ENCODE peak calls at places on chromosome X, in four cellular contexts. E is Peyer's patch, Z is heart left ventricle, N is astrocyte. B is an unnamed sample.

GRCh38 chrX:69133561-69134542 is 31.4 kb downstream of the PJA1 start:
- DNase-seq in Z (no peak), N (peak; percentile 69), E (no peak), B (no peak)

GRCh38 chrX:148865237-148865636 is 364.8 kb downstream of the AFF2 start:
- DNase-seq in N (no peak), Z (no peak), E (no peak), B (no peak)

GRCh38 chrX:18426004-18426320 is 554 bp downstream of the CDKL5 start:
- DNase-seq in Z (no peak), E (no peak), N (no peak), B (no peak)

GRCh38 chrX:48648299-48648698 is 35.3 kb upstream of the WAS start:
- DNase-seq in E (peak; percentile 20), Z (no peak), N (peak; percentile 13), B (peak; percentile 17)

GRCh38 chrX:45598841-45599240 is 398.2 kb upstream of the DIPK2B start:
- DNase-seq in Z (no peak), E (no peak), N (peak; percentile 80), B (no peak)

GRCh38 chrX:18701621-18702361 is 5.7 kb upstream of the PPEF1 start:
- DNase-seq in N (peak; percentile 18), Z (no peak), E (no peak), B (no peak)

GRCh38 chrX:120697053-120697452 is 67.2 kb upstream of the C1GALT1C1 start:
- DNase-seq in N (no peak), Z (no peak), E (no peak), B (no peak)

GRCh38 chrX:132443736-132444135 is 45.1 kb downstream of the MBNL3 start:
- DNase-seq in E (no peak), Z (no peak), N (no peak), B (no peak)

GRCh38 chrX:17497193-17497592 is 122.2 kb downstream of the NHS start:
- DNase-seq in N (no peak), Z (no peak), E (no peak), B (no peak)

GRCh38 chrX:51296138-51296537 is 36.5 kb upstream of the NUDT10 start:
- DNase-seq in N (no peak), E (no peak), Z (no peak), B (no peak)

GRCh38 chrX:19303216-19303880 is 40.4 kb upstream of the PDHA1 start:
- DNase-seq in Z (no peak), E (no peak), N (peak; percentile 0), B (no peak)

GRCh38 chrX:134654398-134655012 is 3.8 kb downstream of the PLAC1 start:
- DNase-seq in E (no peak), Z (no peak), N (no peak), B (no peak)

GRCh38 chrX:29941292-29941691 is 274.1 kb upstream of the MAGEB2 start:
- DNase-seq in Z (no peak), E (no peak), N (peak; percentile 14), B (no peak)

GRCh38 chrX:47483310-47484268 is 567 bp upstream of the ZNF41 start:
- DNase-seq in N (peak; percentile 33), Z (peak; percentile 56), E (peak; percentile 18), B (peak; percentile 15)

GRCh38 chrX:150143721-150144440 is 205.6 kb upstream of the EOLA2 start:
- DNase-seq in N (peak; percentile 49), E (no peak), Z (no peak), B (no peak)

GRCh38 chrX:142977128-142977914 is 48.4 kb upstream of the SPANXN4 start:
- DNase-seq in Z (no peak), N (no peak), E (no peak), B (no peak)

GRCh38 chrX:11059923-11060322 is 51.2 kb upstream of the HCCS start:
- DNase-seq in Z (no peak), E (no peak), N (peak; percentile 42), B (no peak)

GRCh38 chrX:11187001-11187400 is 75.9 kb downstream of the HCCS start:
- DNase-seq in E (no peak), Z (no peak), N (no peak), B (no peak)

GRCh38 chrX:768596-768995 is 138.0 kb downstream of the SHOX start:
- DNase-seq in N (no peak), Z (no peak), E (no peak), B (no peak)

GRCh38 chrX:53263597-53264094 is 17.7 kb downstream of the IQSEC2 start:
- DNase-seq in E (no peak), Z (no peak), N (peak; percentile 65), B (no peak)

GRCh38 chrX:46572295-46572936 is 1.1 kb upstream of the CHST7 start:
- DNase-seq in N (no peak), Z (no peak), E (no peak), B (no peak)

GRCh38 chrX:128619490-128619889 is 567.3 kb upstream of the ACTRT1 start:
- DNase-seq in E (no peak), N (no peak), Z (no peak), B (no peak)

GRCh38 chrX:84165716-84166115 is 22.3 kb downstream of the RPS6KA6 start:
- DNase-seq in N (no peak), E (no peak), Z (no peak), B (no peak)

GRCh38 chrX:111823068-111823467 is 52.9 kb upstream of the TRPC5OS start:
- DNase-seq in Z (no peak), E (no peak), N (peak; percentile 8), B (no peak)

GRCh38 chrX:37361596-37361995 is 12.4 kb downstream of the PRRG1 start:
- DNase-seq in Z (no peak), E (no peak), N (peak; percentile 23), B (no peak)

GRCh38 chrX:8783100-8784098 is 17.8 kb downstream of the FAM9A start:
- DNase-seq in Z (no peak), N (no peak), E (peak; percentile 21), B (no peak)

GRCh38 chrX:51608071-51608470 is 10.6 kb downstream of the CENPVL3 start:
- DNase-seq in N (peak; percentile 45), Z (no peak), E (no peak), B (no peak)

GRCh38 chrX:1212532-1212931 is at the start of gene CRLF2:
- DNase-seq in E (no peak), N (no peak), Z (no peak), B (no peak)

GRCh38 chrX:46461653-46462191 is 83.5 kb downstream of the ZNF674 start:
- DNase-seq in Z (no peak), N (no peak), E (no peak), B (no peak)

GRCh38 chrX:46327229-46328081 is 217.8 kb downstream of the ZNF674 start:
- DNase-seq in E (no peak), N (peak; percentile 31), Z (no peak), B (no peak)

GRCh38 chrX:10979956-10980355 is 131.2 kb upstream of the HCCS start:
- DNase-seq in E (no peak), Z (no peak), N (peak; percentile 14), B (no peak)

GRCh38 chrX:63258144-63258543 is 93.0 kb downstream of the SPIN4 start:
- DNase-seq in E (no peak), N (peak; percentile 4), Z (no peak), B (no peak)

GRCh38 chrX:152817082-152817744 is 13.3 kb downstream of the CETN2 start:
- DNase-seq in N (peak; percentile 11), E (no peak), Z (no peak), B (no peak)

GRCh38 chrX:124502144-124502543 is 155.8 kb downstream of the SH2D1A start:
- DNase-seq in N (no peak), Z (no peak), E (no peak), B (no peak)

GRCh38 chrX:97398030-97398551 is 514.4 kb downstream of the RPA4 start:
- DNase-seq in Z (no peak), N (peak; percentile 8), E (no peak), B (no peak)

GRCh38 chrX:23782455-23782854 is 518 bp upstream of the SAT1 start:
- DNase-seq in N (no peak), E (no peak), Z (no peak), B (no peak)

GRCh38 chrX:152656087-152656486 is 18.4 kb downstream of the GABRQ start:
- DNase-seq in E (no peak), Z (no peak), N (no peak), B (no peak)

GRCh38 chrX:153819398-153820083 is 10.8 kb downstream of the PDZD4 start:
- DNase-seq in N (no peak), E (no peak), Z (no peak), B (no peak)

GRCh38 chrX:153820601-153821000 is 9.7 kb downstream of the PDZD4 start:
- DNase-seq in N (no peak), E (no peak), Z (no peak), B (no peak)

GRCh38 chrX:153818571-153819397 is 11.6 kb downstream of the PDZD4 start:
- DNase-seq in N (no peak), Z (peak; percentile 73), E (peak; percentile 31), B (peak; percentile 60)

GRCh38 chrX:153824348-153824747 is 6.0 kb downstream of the PDZD4 start:
- DNase-seq in N (no peak), E (no peak), Z (no peak), B (no peak)

DNA sequence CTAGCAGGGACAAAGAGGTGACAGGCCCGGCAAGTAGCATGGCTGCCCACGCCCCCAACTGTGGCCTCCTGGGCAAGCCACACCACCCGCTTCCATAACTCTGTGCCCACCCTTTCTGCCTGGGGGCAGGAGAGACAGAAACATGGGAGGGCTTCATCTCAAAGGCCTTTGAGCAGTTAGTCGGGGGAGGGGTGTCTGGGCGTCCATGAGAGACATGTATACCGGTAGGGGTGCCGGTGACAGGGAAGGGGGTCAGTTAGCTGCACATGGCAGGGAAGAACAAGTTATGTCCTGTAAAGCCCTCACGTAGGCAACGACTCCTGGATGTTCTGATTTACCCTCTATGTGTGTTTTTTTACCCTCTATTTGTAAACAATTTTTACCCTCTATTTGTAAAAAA is 9.3 kb downstream of the PDZD4 start:
- DNase-seq in N (no peak), E (no peak), Z (no peak), B (no peak)
- TF ChIP-seq CTCF in N (no peak), E (no peak), Z (no peak), B (no peak)

GRCh38 chrX:25004485-25005032 is 11.2 kb downstream of the ARX start:
- DNase-seq in Z (no peak), N (no peak), E (no peak), B (no peak)
- TF ChIP-seq CTCF in Z (no peak), N (no peak), E (no peak), B (no peak)

GRCh38 chrX:101415180-101416130 is 7.4 kb downstream of the HNRNPH2 start:
- DNase-seq in Z (no peak), N (peak; percentile 59), E (no peak), B (no peak)
- TF ChIP-seq CTCF in Z (peak; percentile 71), N (peak; percentile 56), E (peak; percentile 64), B (peak; percentile 57)

DNA sequence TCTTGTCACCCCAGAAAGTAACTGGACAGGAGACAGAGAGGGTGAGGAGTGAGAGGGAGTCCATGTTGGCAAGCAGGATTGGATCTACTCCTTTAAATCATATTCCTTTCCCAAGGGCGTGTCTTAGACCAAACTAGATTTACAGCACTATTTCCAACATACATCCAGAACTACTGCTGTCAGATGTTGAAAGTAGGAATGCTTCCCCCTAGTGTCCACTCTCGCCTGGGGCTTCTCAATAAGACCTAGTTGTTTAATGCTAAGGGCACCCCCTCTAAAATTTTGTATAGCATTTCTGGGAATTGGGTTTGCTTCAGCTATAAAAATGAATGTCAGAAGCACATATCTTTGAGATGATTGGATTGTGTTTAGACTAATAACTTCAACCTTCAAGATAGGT is 13.3 kb downstream of the OFD1 start:
- DNase-seq in E (peak; percentile 36), N (peak; percentile 42), Z (no peak), B (no peak)
- TF ChIP-seq CTCF in E (no peak), N (peak; percentile 47), Z (peak; percentile 55), B (peak; percentile 23)

GRCh38 chrX:78746496-78746895 is 1.0 kb upstream of the LPAR4 start:
- DNase-seq in N (no peak), Z (no peak), E (no peak), B (no peak)
- TF ChIP-seq CTCF in N (no peak), Z (no peak), E (no peak), B (no peak)